ENCODE peak calls at places on chromosome 6, in ten cellular contexts. J is heart left ventricle; V is stimulated activated CD4-positive, alpha-beta T cell treated with anti-CD3 and anti-CD28 coated beads, Interleukin-1b, Interleukin-23, amount 100 ng/mL, for 1 hour; W is ecto neural progenitor cell; N is breast epithelium; Q is lower leg skin; X is Calu3; D is EL; L is naive thymus-derived CD8-positive, alpha-beta T cell; P is uterus. G is an unnamed sample.

GRCh38 chr6:33944686-33945411 is 141.0 kb upstream of the MLN start:
- DNase-seq in X (no peak), Q (no peak), V (no peak), D (no peak), W (no peak), P (no peak), J (no peak), L (no peak), N (no peak), G (no peak)

GRCh38 chr6:19289408-19289967 is 547.7 kb upstream of the ID4 start:
- DNase-seq in L (no peak), P (no peak), W (no peak), V (no peak), J (no peak), N (no peak), Q (no peak), X (no peak), D (no peak), G (no peak)

GRCh38 chr6:39221746-39222641 is 7.3 kb downstream of the KCNK5 start:
- DNase-seq in D (no peak), Q (no peak), N (no peak), W (no peak), X (no peak), P (no peak), L (no peak), J (no peak), V (no peak), G (no peak)

GRCh38 chr6:30826961-30827342 is 57.4 kb upstream of the DDR1 start:
- DNase-seq in X (peak), W (no peak), P (no peak), L (no peak), Q (no peak), V (no peak), D (peak), J (no peak), N (no peak), G (no peak)

GRCh38 chr6:136736281-136736960 is 55.9 kb downstream of the MAP3K5 start:
- DNase-seq in L (no peak), Q (no peak), J (no peak), X (no peak), W (no peak), P (no peak), D (no peak), V (no peak), N (no peak), G (no peak)

GRCh38 chr6:93794161-93794560 is 374.8 kb upstream of the EPHA7 start:
- DNase-seq in L (no peak), N (no peak), P (no peak), D (no peak), Q (no peak), J (no peak), V (no peak), X (no peak), W (no peak), G (peak)

GRCh38 chr6:87756858-87757257 is 54.8 kb upstream of the AKIRIN2 start:
- DNase-seq in V (no peak), D (peak), P (no peak), N (no peak), W (no peak), Q (no peak), L (no peak), X (no peak), J (peak), G (peak)

GRCh38 chr6:152651986-152652385 is 14.8 kb upstream of the SYNE1 start:
- DNase-seq in D (no peak), V (no peak), W (no peak), Q (no peak), J (no peak), N (no peak), L (no peak), P (no peak), X (no peak), G (peak)

GRCh38 chr6:73516712-73517489 is 3.9 kb downstream of the EEF1A1 start:
- DNase-seq in L (peak), N (no peak), D (peak), W (no peak), V (no peak), J (no peak), P (no peak), X (no peak), Q (no peak), G (peak)

GRCh38 chr6:39266782-39267355 is 37.6 kb upstream of the KCNK5 start:
- DNase-seq in V (no peak), N (no peak), J (no peak), Q (no peak), W (no peak), P (no peak), D (no peak), X (no peak), L (no peak), G (no peak)

GRCh38 chr6:160058603-160059215 is 62.9 kb upstream of the SLC22A1 start:
- DNase-seq in X (no peak), V (no peak), Q (no peak), P (no peak), N (no peak), J (no peak), W (no peak), L (no peak), D (no peak), G (no peak)

GRCh38 chr6:35372633-35373032 is 30.3 kb downstream of the PPARD start:
- DNase-seq in J (no peak), P (no peak), X (no peak), W (no peak), N (no peak), Q (no peak), V (no peak), D (no peak), L (no peak), G (no peak)